ENCODE peak calls at places on chromosomes 5 and 9, in six cellular contexts. L, B, P, S, D and H are unnamed samples.
A peak's percentile ranks its signal among the peaks of the same experiment; 100 is the strongest.

GRCh38 chr9:38126730-38127129 is 57.7 kb upstream of the SHB start:
- DNase-seq in L (no peak), D (no peak), P (no peak), S (no peak), B (no peak), H (no peak)

GRCh38 chr5:99037668-99038067 is 108.9 kb upstream of the CHD1 start:
- DNase-seq in B (no peak), S (peak; percentile 87), P (no peak), D (peak; percentile 74), L (no peak), H (no peak)

GRCh38 chr9:5408596-5408995 is 29.1 kb downstream of the PLGRKT start:
- DNase-seq in B (no peak), D (no peak), S (no peak), P (no peak), L (no peak), H (no peak)

GRCh38 chr9:98149422-98149821 is 30.4 kb upstream of the TRIM14 start:
- DNase-seq in S (no peak), L (no peak), P (no peak), B (no peak), D (no peak), H (no peak)

GRCh38 chr5:150129813-150130492 is 25.7 kb downstream of the PDGFRB start:
- DNase-seq in P (peak; percentile 74), L (peak; percentile 90), S (peak; percentile 56), B (no peak), D (no peak), H (peak; percentile 86)

GRCh38 chr9:77663754-77664153 is 15.6 kb upstream of the GNA14 start:
- DNase-seq in P (peak; percentile 26), S (no peak), D (no peak), L (no peak), B (no peak), H (no peak)

GRCh38 chr5:75338408-75338807 is 1.4 kb downstream of the HMGCR start:
- DNase-seq in S (no peak), P (no peak), L (no peak), D (no peak), B (no peak), H (no peak)

GRCh38 chr9:37859043-37859442 is 44.9 kb downstream of the SLC25A51 start:
- DNase-seq in S (no peak), D (no peak), L (no peak), P (no peak), B (no peak), H (no peak)

GRCh38 chr5:149257875-149258705 is 13.6 kb upstream of the AFAP1L1 start:
- DNase-seq in B (no peak), L (no peak), P (no peak), S (no peak), D (no peak), H (no peak)

GRCh38 chr9:94821098-94821930 is 94.8 kb downstream of the AOPEP start:
- DNase-seq in L (no peak), D (no peak), S (peak; percentile 42), P (no peak), B (no peak), H (no peak)

GRCh38 chr5:38535845-38536244 is 20.6 kb downstream of the LIFR start:
- DNase-seq in D (no peak), P (no peak), L (no peak), S (no peak), B (no peak), H (no peak)

GRCh38 chr9:106588601-106589000 is 274.4 kb upstream of the ZNF462 start:
- DNase-seq in D (no peak), B (peak; percentile 73), S (no peak), L (no peak), P (no peak), H (peak; percentile 9)

GRCh38 chr9:87067426-87067825 is 120.1 kb upstream of the GAS1 start:
- DNase-seq in P (no peak), S (no peak), B (no peak), L (no peak), D (no peak), H (no peak)

GRCh38 chr5:854217-854616 is 3.4 kb upstream of the ZDHHC11 start:
- DNase-seq in L (no peak), D (no peak), S (no peak), P (no peak), B (peak; percentile 64), H (no peak)

GRCh38 chr5:90560771-90561170 is 2.2 kb downstream of the ADGRV1 start:
- DNase-seq in S (no peak), L (no peak), D (no peak), P (no peak), B (no peak), H (no peak)
- H3K27me3 ChIP-seq in S (no peaks in the 10 kb centered on the region), L (no peaks in the 10 kb centered on the region), D (no peaks in the 10 kb centered on the region), P (peaks cover 70% of the 10 kb centered on the region), B (peaks cover 73% of the 10 kb centered on the region), H (no peaks in the 10 kb centered on the region)

DNA sequence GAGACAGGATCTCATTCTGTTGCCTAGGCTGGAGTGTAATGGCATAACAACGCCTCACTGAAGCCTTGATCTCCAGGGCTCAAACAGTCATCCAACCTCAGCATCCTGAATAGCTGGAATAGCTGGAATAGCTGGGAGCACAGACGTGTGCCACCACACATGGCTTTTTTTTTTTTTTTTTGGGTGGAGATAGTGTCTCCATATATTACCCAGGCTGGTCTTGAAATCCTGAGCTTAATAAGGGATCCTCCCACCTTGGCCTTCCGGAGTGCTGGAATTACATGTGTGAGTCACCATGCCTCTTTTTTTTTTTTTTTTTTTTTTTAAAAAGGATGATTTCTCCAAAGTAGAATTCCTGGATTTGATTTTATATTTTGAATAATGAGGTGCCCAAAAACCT is 60.7 kb downstream of the NSD1 start:
- DNase-seq in S (no peak), L (no peak), B (peak; percentile 72), D (no peak), P (no peak), H (peak; percentile 41)
- H3K36me3 ChIP-seq in S (no peaks in the 10 kb centered on the region), L (peaks cover 53% of the 10 kb centered on the region), B (peaks cover 67% of the 10 kb centered on the region), D (peaks cover 12% of the 10 kb centered on the region), P (no peaks in the 10 kb centered on the region), H (no peaks in the 10 kb centered on the region)

GRCh38 chr9:134735441-134736175 is 94.0 kb downstream of the COL5A1 start:
- DNase-seq in D (no peak), S (no peak), P (peak; percentile 84), B (no peak), L (no peak), H (no peak)

GRCh38 chr9:134733480-134734232 is 92.1 kb downstream of the COL5A1 start:
- DNase-seq in S (no peak), P (no peak), L (no peak), B (no peak), D (no peak), H (no peak)

GRCh38 chr9:134732392-134733110 is 90.9 kb downstream of the COL5A1 start:
- DNase-seq in S (no peak), D (no peak), L (no peak), P (no peak), B (no peak), H (no peak)

GRCh38 chr9:134731497-134732391 is 90.1 kb downstream of the COL5A1 start:
- DNase-seq in P (no peak), L (no peak), D (no peak), S (no peak), B (no peak), H (no peak)

GRCh38 chr9:134734270-134734669 is 92.7 kb downstream of the COL5A1 start:
- DNase-seq in L (no peak), D (no peak), B (no peak), P (peak; percentile 46), S (no peak), H (no peak)
- H3K4me1 ChIP-seq in L (no peaks in the 10 kb centered on the region), D (no peaks in the 10 kb centered on the region), B (no peaks in the 10 kb centered on the region), P (peaks cover 72% of the 10 kb centered on the region), S (no peaks in the 10 kb centered on the region), H (no peaks in the 10 kb centered on the region)

GRCh38 chr9:133521122-133522072 is 3.4 kb downstream of the MYMK start:
- DNase-seq in L (no peak), B (no peak), D (no peak), P (no peak), S (no peak), H (no peak)
- H3K27me3 ChIP-seq in L (peaks cover 48% of the 10 kb centered on the region), B (peaks cover 10% of the 10 kb centered on the region), D (no peaks in the 10 kb centered on the region), P (no peaks in the 10 kb centered on the region), S (peaks cover 94% of the 10 kb centered on the region), H (no peaks in the 10 kb centered on the region)

GRCh38 chr5:14374100-14374499 is 207.5 kb upstream of the OTULINL start:
- DNase-seq in P (no peak), S (no peak), L (no peak), D (no peak), B (no peak), H (no peak)
- H3K36me3 ChIP-seq in P (peaks cover 2% of the 10 kb centered on the region), S (peaks cover 6% of the 10 kb centered on the region), L (no peaks in the 10 kb centered on the region), D (no peaks in the 10 kb centered on the region), B (peaks cover 97% of the 10 kb centered on the region), H (peaks cover 2% of the 10 kb centered on the region)

DNA sequence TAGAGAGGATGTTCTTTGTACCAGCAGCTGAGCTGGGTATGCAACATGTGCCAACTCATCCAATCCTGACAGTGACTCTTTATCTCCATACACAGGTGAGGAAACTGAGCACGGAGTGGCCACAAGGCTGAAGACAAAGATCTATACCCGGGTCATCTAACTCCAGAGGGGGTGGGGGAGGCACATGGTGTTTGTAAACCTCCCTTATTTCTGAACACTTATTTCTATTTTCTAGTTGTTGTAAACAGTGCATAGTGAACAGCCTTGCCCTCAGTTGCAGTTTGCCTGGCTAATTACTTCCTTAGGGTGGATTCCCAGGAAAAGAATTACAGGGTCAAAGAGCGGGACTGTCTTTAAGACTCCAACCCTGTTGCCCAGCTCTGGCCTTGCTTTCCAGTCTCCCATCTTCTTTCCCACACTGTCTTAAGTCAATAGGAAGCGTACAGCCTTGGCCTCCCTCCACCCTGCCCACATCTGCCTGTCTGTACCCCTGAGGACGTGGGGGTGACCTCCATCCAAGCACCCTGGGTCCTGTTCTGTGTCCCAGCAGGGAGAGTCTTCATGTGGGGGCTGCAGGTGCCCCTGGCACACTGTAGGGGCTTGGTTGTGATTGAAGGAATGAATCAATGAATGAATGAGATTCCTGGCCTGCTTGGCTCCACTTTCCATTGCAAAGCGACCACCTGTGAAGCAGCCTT is 13.2 kb upstream of the FIBCD1 start:
- DNase-seq in D (no peak), B (no peak), P (no peak), L (peak; percentile 68), S (no peak), H (no peak)
- H3K4me1 ChIP-seq in D (no peaks in the 10 kb centered on the region), B (peaks cover 18% of the 10 kb centered on the region), P (no peaks in the 10 kb centered on the region), L (no peaks in the 10 kb centered on the region), S (no peaks in the 10 kb centered on the region), H (no peaks in the 10 kb centered on the region)